ENCODE peak calls at places on chromosomes 16 and 17, in four cellular contexts. C is amniotic stem cell, E is left cardiac atrium, Y is NCI-H1436. M is an unnamed sample.
A peak's percentile ranks its signal among the peaks of the same experiment; 100 is the strongest.

GRCh38 chr17:47862621-47863440 is 11.9 kb upstream of the SP6 start:
- DNase-seq in C (peak; percentile 38), E (no peak), Y (no peak), M (no peak)

GRCh38 chr17:75976175-75976848 is 2.7 kb downstream of the ACOX1 start:
- DNase-seq in C (no peak), E (no peak), Y (no peak), M (no peak)

GRCh38 chr16:35651841-35652240 is 2192.4 kb downstream of the TP53TG3F start:
- DNase-seq in C (no peak), E (no peak), Y (no peak), M (no peak)

GRCh38 chr16:57893217-57893558 is 77.7 kb downstream of the CNGB1 start:
- DNase-seq in C (no peak), E (no peak), Y (no peak), M (no peak)

GRCh38 chr16:88391497-88391850 is 8.7 kb downstream of the ZNF469 start:
- DNase-seq in C (no peak), E (no peak), Y (no peak), M (no peak)

GRCh38 chr17:1590031-1590746 is 27.6 kb upstream of the PITPNA start:
- DNase-seq in C (peak; percentile 74), E (peak; percentile 89), Y (no peak), M (no peak)

GRCh38 chr16:30985401-30986128 is 558 bp downstream of the HSD3B7 start:
- DNase-seq in C (no peak), E (no peak), Y (peak; percentile 64), M (peak; percentile 23)

GRCh38 chr16:89102035-89102776 is 8.6 kb downstream of the ACSF3 start:
- DNase-seq in C (no peak), E (no peak), Y (no peak), M (no peak)

GRCh38 chr17:58085039-58085715 is 2.0 kb downstream of the DYNLL2 start:
- DNase-seq in C (no peak), E (no peak), Y (no peak), M (no peak)

GRCh38 chr16:4426021-4426684 is 485 bp downstream of the DNAJA3 start:
- DNase-seq in C (no peak), E (no peak), Y (no peak), M (no peak)

GRCh38 chr16:72705806-72706205 is 342.1 kb downstream of the ZFHX3 start:
- DNase-seq in C (no peak), E (no peak), Y (no peak), M (no peak)

GRCh38 chr17:5210091-5210490 is 18.4 kb upstream of the ZNF594 start:
- DNase-seq in C (no peak), E (no peak), Y (no peak), M (no peak)

GRCh38 chr17:13385481-13385907 is 216.2 kb downstream of the HS3ST3A1 start:
- DNase-seq in C (no peak), E (no peak), Y (no peak), M (no peak)

GRCh38 chr17:76889323-76889722 is 21.1 kb downstream of the MGAT5B start:
- DNase-seq in C (no peak), E (no peak), Y (no peak), M (no peak)

GRCh38 chr17:76545918-76546555 is 6.2 kb downstream of the PRCD start:
- DNase-seq in C (no peak), E (no peak), Y (no peak), M (no peak)

GRCh38 chr17:31511583-31511982 is 120.1 kb downstream of the RAB11FIP4 start:
- DNase-seq in C (no peak), E (no peak), Y (no peak), M (no peak)

GRCh38 chr16:13643412-13643811 is 276.5 kb upstream of the ERCC4 start:
- DNase-seq in C (no peak), E (no peak), Y (no peak), M (no peak)

GRCh38 chr17:8629371-8630226 is 926 bp downstream of the MYH10 start:
- DNase-seq in C (no peak), E (peak; percentile 50), Y (no peak), M (peak; percentile 19)